ENCODE peak calls at places on chromosomes 13 and 19, in eight cellular contexts. One of them, this sample, is unnamed.
A peak's percentile ranks its signal among the peaks of the same experiment; 100 is the strongest.

GRCh38 chr19:18306903-18307681 is 15.8 kb downstream of the LSM4 start:
- DNase-seq in H1: no peak
- DNase-seq in heart left ventricle: no peak
- DNase-seq in lung: no peak
- DNase-seq in thoracic aorta: no peak
- DNase-seq in lower leg skin: no peak
- DNase-seq in fibroblast of pulmonary artery: no peak
- DNase-seq in AG10803: no peak
- DNase-seq in this sample: peak; percentile 63

GRCh38 chr13:24161980-24162517 is 1.5 kb downstream of the SPATA13 start:
- DNase-seq in H1: no peak
- DNase-seq in lower leg skin: no peak
- DNase-seq in lung: no peak
- DNase-seq in fibroblast of pulmonary artery: no peak
- DNase-seq in AG10803: no peak
- DNase-seq in heart left ventricle: no peak
- DNase-seq in thoracic aorta: no peak
- DNase-seq in this sample: no peak

GRCh38 chr19:4715529-4716221 is 8.0 kb downstream of the DPP9 start:
- DNase-seq in heart left ventricle: peak; percentile 57
- DNase-seq in thoracic aorta: no peak
- DNase-seq in AG10803: no peak
- DNase-seq in H1: no peak
- DNase-seq in lower leg skin: no peak
- DNase-seq in lung: peak; percentile 82
- DNase-seq in fibroblast of pulmonary artery: no peak
- DNase-seq in this sample: no peak

GRCh38 chr13:51721485-51721884 is 82.5 kb downstream of the DHRS12 start:
- DNase-seq in AG10803: no peak
- DNase-seq in lower leg skin: no peak
- DNase-seq in lung: no peak
- DNase-seq in thoracic aorta: no peak
- DNase-seq in H1: no peak
- DNase-seq in fibroblast of pulmonary artery: no peak
- DNase-seq in heart left ventricle: peak; percentile 77
- DNase-seq in this sample: no peak

GRCh38 chr19:38695832-38696732 is 48.2 kb downstream of the CAPN12 start:
- DNase-seq in thoracic aorta: no peak
- DNase-seq in fibroblast of pulmonary artery: no peak
- DNase-seq in AG10803: no peak
- DNase-seq in lung: no peak
- DNase-seq in heart left ventricle: no peak
- DNase-seq in H1: no peak
- DNase-seq in lower leg skin: no peak
- DNase-seq in this sample: no peak

GRCh38 chr19:32317045-32317444 is 28.4 kb upstream of the ZNF507 start:
- DNase-seq in lower leg skin: no peak
- DNase-seq in thoracic aorta: no peak
- DNase-seq in heart left ventricle: no peak
- DNase-seq in fibroblast of pulmonary artery: no peak
- DNase-seq in AG10803: no peak
- DNase-seq in H1: no peak
- DNase-seq in lung: no peak
- DNase-seq in this sample: no peak

GRCh38 chr13:93217701-93218100 is 8.9 kb upstream of the GPC6 start:
- DNase-seq in fibroblast of pulmonary artery: no peak
- DNase-seq in AG10803: peak; percentile 14
- DNase-seq in H1: no peak
- DNase-seq in thoracic aorta: no peak
- DNase-seq in lung: no peak
- DNase-seq in lower leg skin: no peak
- DNase-seq in heart left ventricle: no peak
- DNase-seq in this sample: no peak

GRCh38 chr19:7139095-7139494 is 69.6 kb downstream of the ZNF557 start:
- DNase-seq in heart left ventricle: no peak
- DNase-seq in thoracic aorta: no peak
- DNase-seq in lung: no peak
- DNase-seq in H1: no peak
- DNase-seq in lower leg skin: no peak
- DNase-seq in fibroblast of pulmonary artery: no peak
- DNase-seq in AG10803: no peak
- DNase-seq in this sample: no peak

GRCh38 chr13:21344662-21345176 is 114.4 kb downstream of the ZDHHC20 start:
- DNase-seq in thoracic aorta: no peak
- DNase-seq in lung: no peak
- DNase-seq in fibroblast of pulmonary artery: no peak
- DNase-seq in heart left ventricle: no peak
- DNase-seq in H1: no peak
- DNase-seq in AG10803: no peak
- DNase-seq in lower leg skin: no peak
- DNase-seq in this sample: no peak

GRCh38 chr13:21347753-21348318 is 111.3 kb downstream of the ZDHHC20 start:
- DNase-seq in thoracic aorta: no peak
- DNase-seq in AG10803: no peak
- DNase-seq in fibroblast of pulmonary artery: no peak
- DNase-seq in lower leg skin: no peak
- DNase-seq in lung: no peak
- DNase-seq in H1: no peak
- DNase-seq in heart left ventricle: no peak
- DNase-seq in this sample: no peak

GRCh38 chr13:21341637-21342422 is 117.3 kb downstream of the ZDHHC20 start:
- DNase-seq in AG10803: no peak
- DNase-seq in H1: no peak
- DNase-seq in lower leg skin: peak; percentile 42
- DNase-seq in thoracic aorta: no peak
- DNase-seq in heart left ventricle: no peak
- DNase-seq in lung: no peak
- DNase-seq in fibroblast of pulmonary artery: no peak
- DNase-seq in this sample: no peak

GRCh38 chr13:21342699-21343442 is 116.2 kb downstream of the ZDHHC20 start:
- DNase-seq in H1: no peak
- DNase-seq in fibroblast of pulmonary artery: no peak
- DNase-seq in lower leg skin: peak; percentile 53
- DNase-seq in AG10803: no peak
- DNase-seq in heart left ventricle: no peak
- DNase-seq in thoracic aorta: no peak
- DNase-seq in lung: no peak
- DNase-seq in this sample: no peak

GRCh38 chr13:21343659-21344058 is 115.4 kb downstream of the ZDHHC20 start:
- DNase-seq in lung: no peak
- DNase-seq in lower leg skin: no peak
- DNase-seq in thoracic aorta: no peak
- DNase-seq in fibroblast of pulmonary artery: no peak
- DNase-seq in heart left ventricle: no peak
- DNase-seq in AG10803: no peak
- DNase-seq in H1: no peak
- DNase-seq in this sample: no peak
- H3K4me3 ChIP-seq in lung: no peak overlapping the region
- H3K4me3 ChIP-seq in lower leg skin: no peak overlapping the region
- H3K4me3 ChIP-seq in thoracic aorta: no peak overlapping the region
- H3K4me3 ChIP-seq in fibroblast of pulmonary artery: no peak overlapping the region
- H3K4me3 ChIP-seq in heart left ventricle: no peak overlapping the region
- H3K4me3 ChIP-seq in AG10803: no peak overlapping the region
- H3K4me3 ChIP-seq in H1: no peak overlapping the region
- H3K4me3 ChIP-seq in this sample: no peak overlapping the region

GRCh38 chr13:106088094-106088493 is 447.4 kb downstream of the EFNB2 start:
- DNase-seq in lung: no peak
- DNase-seq in AG10803: no peak
- DNase-seq in heart left ventricle: no peak
- DNase-seq in fibroblast of pulmonary artery: no peak
- DNase-seq in thoracic aorta: no peak
- DNase-seq in lower leg skin: no peak
- DNase-seq in H1: no peak
- DNase-seq in this sample: no peak

GRCh38 chr13:106089251-106089940 is 446.1 kb downstream of the EFNB2 start:
- DNase-seq in AG10803: peak; percentile 15
- DNase-seq in H1: no peak
- DNase-seq in fibroblast of pulmonary artery: no peak
- DNase-seq in thoracic aorta: no peak
- DNase-seq in lower leg skin: no peak
- DNase-seq in heart left ventricle: no peak
- DNase-seq in lung: no peak
- DNase-seq in this sample: no peak

GRCh38 chr13:106078191-106078590 is 457.3 kb downstream of the EFNB2 start:
- DNase-seq in lower leg skin: no peak
- DNase-seq in fibroblast of pulmonary artery: peak; percentile 11
- DNase-seq in lung: no peak
- DNase-seq in thoracic aorta: no peak
- DNase-seq in H1: no peak
- DNase-seq in AG10803: no peak
- DNase-seq in heart left ventricle: no peak
- DNase-seq in this sample: no peak

GRCh38 chr13:106087201-106087600 is 448.3 kb downstream of the EFNB2 start:
- DNase-seq in AG10803: no peak
- DNase-seq in H1: no peak
- DNase-seq in lower leg skin: no peak
- DNase-seq in thoracic aorta: no peak
- DNase-seq in heart left ventricle: no peak
- DNase-seq in fibroblast of pulmonary artery: no peak
- DNase-seq in lung: no peak
- DNase-seq in this sample: no peak

GRCh38 chr13:106083620-106084350 is 451.7 kb downstream of the EFNB2 start:
- DNase-seq in fibroblast of pulmonary artery: peak; percentile 66
- DNase-seq in thoracic aorta: no peak
- DNase-seq in lung: no peak
- DNase-seq in lower leg skin: no peak
- DNase-seq in heart left ventricle: no peak
- DNase-seq in H1: no peak
- DNase-seq in AG10803: peak; percentile 40
- DNase-seq in this sample: peak; percentile 57
- TF ChIP-seq CTCF in fibroblast of pulmonary artery: peak; percentile 91
- TF ChIP-seq CTCF in thoracic aorta: peak; percentile 26
- TF ChIP-seq CTCF in lung: peak; percentile 34
- TF ChIP-seq CTCF in lower leg skin: no peak
- TF ChIP-seq CTCF in heart left ventricle: peak; percentile 59
- TF ChIP-seq CTCF in H1: peak; percentile 78
- TF ChIP-seq CTCF in AG10803: peak; percentile 73
- TF ChIP-seq CTCF in this sample: peak; percentile 87

GRCh38 chr19:45646345-45646698 is 7.1 kb upstream of the EML2 start:
- DNase-seq in lung: no peak
- DNase-seq in H1: no peak
- DNase-seq in thoracic aorta: no peak
- DNase-seq in fibroblast of pulmonary artery: no peak
- DNase-seq in heart left ventricle: no peak
- DNase-seq in lower leg skin: no peak
- DNase-seq in AG10803: no peak
- DNase-seq in this sample: no peak
- H3K4me3 ChIP-seq in lung: no peak overlapping the region
- H3K4me3 ChIP-seq in H1: peak overlapping the region; percentile 3
- H3K4me3 ChIP-seq in thoracic aorta: peak overlapping the region; percentile 64
- H3K4me3 ChIP-seq in fibroblast of pulmonary artery: peak overlapping the region; percentile 64
- H3K4me3 ChIP-seq in heart left ventricle: peak overlapping the region; percentile 63
- H3K4me3 ChIP-seq in lower leg skin: no peak overlapping the region
- H3K4me3 ChIP-seq in AG10803: peak overlapping the region; percentile 62
- H3K4me3 ChIP-seq in this sample: peak overlapping the region; percentile 62

GRCh38 chr19:13398182-13398581 is 108.1 kb downstream of the CACNA1A start:
- DNase-seq in lung: no peak
- DNase-seq in fibroblast of pulmonary artery: no peak
- DNase-seq in H1: no peak
- DNase-seq in thoracic aorta: no peak
- DNase-seq in heart left ventricle: no peak
- DNase-seq in AG10803: no peak
- DNase-seq in lower leg skin: no peak
- DNase-seq in this sample: no peak

GRCh38 chr19:13399746-13400145 is 106.5 kb downstream of the CACNA1A start:
- DNase-seq in thoracic aorta: no peak
- DNase-seq in lower leg skin: no peak
- DNase-seq in H1: no peak
- DNase-seq in AG10803: no peak
- DNase-seq in heart left ventricle: no peak
- DNase-seq in fibroblast of pulmonary artery: no peak
- DNase-seq in lung: no peak
- DNase-seq in this sample: no peak

GRCh38 chr19:13398780-13399726 is 107.2 kb downstream of the CACNA1A start:
- DNase-seq in AG10803: peak; percentile 86
- DNase-seq in lung: no peak
- DNase-seq in heart left ventricle: peak; percentile 39
- DNase-seq in fibroblast of pulmonary artery: peak; percentile 93
- DNase-seq in thoracic aorta: no peak
- DNase-seq in H1: no peak
- DNase-seq in lower leg skin: no peak
- DNase-seq in this sample: peak; percentile 53

GRCh38 chr19:13401388-13401787 is 104.9 kb downstream of the CACNA1A start:
- DNase-seq in AG10803: peak; percentile 15
- DNase-seq in lung: no peak
- DNase-seq in thoracic aorta: no peak
- DNase-seq in fibroblast of pulmonary artery: peak; percentile 57
- DNase-seq in H1: peak; percentile 46
- DNase-seq in heart left ventricle: no peak
- DNase-seq in lower leg skin: no peak
- DNase-seq in this sample: peak; percentile 2

GRCh38 chr19:13400296-13400695 is 106.0 kb downstream of the CACNA1A start:
- DNase-seq in lower leg skin: no peak
- DNase-seq in thoracic aorta: no peak
- DNase-seq in heart left ventricle: no peak
- DNase-seq in H1: no peak
- DNase-seq in lung: no peak
- DNase-seq in fibroblast of pulmonary artery: no peak
- DNase-seq in AG10803: no peak
- DNase-seq in this sample: no peak
- TF ChIP-seq CTCF in lower leg skin: no peak
- TF ChIP-seq CTCF in thoracic aorta: no peak
- TF ChIP-seq CTCF in heart left ventricle: no peak
- TF ChIP-seq CTCF in H1: no peak
- TF ChIP-seq CTCF in lung: no peak
- TF ChIP-seq CTCF in fibroblast of pulmonary artery: no peak
- TF ChIP-seq CTCF in AG10803: no peak
- TF ChIP-seq CTCF in this sample: no peak

This sample was measured in fibroblast of villous mesenchyme.